ENCODE peak calls at places on chromosomes 2 and 18, in eight cellular contexts. T, Q, Y, L, D, W, S and H are unnamed samples.

GRCh38 chr2:120499784-120500495 is 154.0 kb downstream of the INHBB start:
- DNase-seq in T (no peak), Q (no peak), Y (no peak), L (no peak), D (no peak), W (no peak), S (no peak), H (no peak)

GRCh38 chr2:100470898-100471514 is 724 bp downstream of the NMS start:
- DNase-seq in T (peak), Q (no peak), Y (peak), L (no peak), D (no peak), W (peak), S (no peak), H (peak)

GRCh38 chr2:27973592-27973991 is 83.1 kb downstream of the BABAM2 start:
- DNase-seq in T (no peak), Q (no peak), Y (peak), L (no peak), D (no peak), W (no peak), S (no peak), H (no peak)

GRCh38 chr2:240597054-240597418 is 10.5 kb downstream of the CAPN10 start:
- DNase-seq in T (no peak), Q (no peak), Y (no peak), L (no peak), D (no peak), W (no peak), S (no peak), H (no peak)

GRCh38 chr2:169797601-169798000 is 1.1 kb upstream of the SSB start:
- DNase-seq in T (no peak), Q (no peak), Y (no peak), L (no peak), D (no peak), W (no peak), S (no peak), H (no peak)

GRCh38 chr2:111919794-111920608 is 21.6 kb downstream of the MERTK start:
- DNase-seq in T (peak), Q (no peak), Y (no peak), L (no peak), D (peak), W (no peak), S (peak), H (peak)

GRCh38 chr18:48949606-48950535 is 894 bp downstream of the SMAD7 start:
- DNase-seq in T (peak), Q (no peak), Y (peak), L (peak), D (peak), W (no peak), S (no peak), H (peak)

GRCh38 chr2:101948625-101949150 is 43.1 kb upstream of the IL1R2 start:
- DNase-seq in T (no peak), Q (no peak), Y (no peak), L (no peak), D (no peak), W (no peak), S (no peak), H (no peak)

GRCh38 chr2:176152350-176153181 is 1.2 kb downstream of the HOXD4 start:
- DNase-seq in T (no peak), Q (no peak), Y (no peak), L (no peak), D (no peak), W (no peak), S (no peak), H (no peak)

GRCh38 chr2:17719562-17720371 is 33.8 kb downstream of the SMC6 start:
- DNase-seq in T (no peak), Q (no peak), Y (peak), L (no peak), D (no peak), W (no peak), S (no peak), H (peak)

GRCh38 chr2:33242845-33243244 is 233.6 kb upstream of the RASGRP3 start:
- DNase-seq in T (no peak), Q (no peak), Y (peak), L (no peak), D (no peak), W (no peak), S (no peak), H (peak)

GRCh38 chr18:75811156-75811555 is 383.7 kb upstream of the SMIM21 start:
- DNase-seq in T (no peak), Q (no peak), Y (no peak), L (no peak), D (no peak), W (no peak), S (no peak), H (no peak)

GRCh38 chr18:24770625-24771024 is 310.2 kb downstream of the HRH4 start:
- DNase-seq in T (no peak), Q (no peak), Y (peak), L (no peak), D (no peak), W (no peak), S (no peak), H (no peak)

GRCh38 chr2:216693414-216694100 is 1.8 kb downstream of the IGFBP5 start:
- DNase-seq in T (no peak), Q (no peak), Y (no peak), L (no peak), D (no peak), W (no peak), S (no peak), H (peak)

GRCh38 chr2:226213717-226214116 is 585.9 kb downstream of the IRS1 start:
- DNase-seq in T (no peak), Q (no peak), Y (peak), L (no peak), D (no peak), W (no peak), S (no peak), H (peak)

GRCh38 chr18:40984856-40985255 is 970.2 kb upstream of the PIK3C3 start:
- DNase-seq in T (no peak), Q (no peak), Y (peak), L (no peak), D (no peak), W (no peak), S (no peak), H (peak)

GRCh38 chr2:120826260-120826648 is 90.6 kb downstream of the GLI2 start:
- DNase-seq in T (no peak), Q (no peak), Y (no peak), L (no peak), D (no peak), W (no peak), S (no peak), H (no peak)

GRCh38 chr2:225608136-225608535 is 208.6 kb downstream of the NYAP2 start:
- DNase-seq in T (no peak), Q (no peak), Y (no peak), L (no peak), D (no peak), W (no peak), S (no peak), H (no peak)

GRCh38 chr2:236525416-236525997 is 44.1 kb upstream of the ACKR3 start:
- DNase-seq in T (no peak), Q (no peak), Y (no peak), L (no peak), D (no peak), W (no peak), S (no peak), H (peak)

GRCh38 chr2:128416366-128416765 is 97.7 kb upstream of the HS6ST1 start:
- DNase-seq in T (peak), Q (no peak), Y (no peak), L (peak), D (peak), W (no peak), S (no peak), H (no peak)

GRCh38 chr2:88582030-88582429 is 45.2 kb downstream of the EIF2AK3 start:
- DNase-seq in T (no peak), Q (no peak), Y (peak), L (no peak), D (no peak), W (no peak), S (no peak), H (peak)

GRCh38 chr18:50806208-50806616 is 13.6 kb downstream of the MRO start:
- DNase-seq in T (no peak), Q (no peak), Y (no peak), L (no peak), D (no peak), W (no peak), S (no peak), H (no peak)

GRCh38 chr2:198456418-198456817 is 652.0 kb downstream of the PLCL1 start:
- DNase-seq in T (no peak), Q (no peak), Y (peak), L (no peak), D (no peak), W (no peak), S (no peak), H (no peak)

GRCh38 chr2:100413586-100413985 is 3.9 kb downstream of the CHST10 start:
- DNase-seq in T (no peak), Q (no peak), Y (no peak), L (no peak), D (no peak), W (no peak), S (no peak), H (no peak)

GRCh38 chr2:134934641-134935040 is 16.0 kb downstream of the CCNT2 start:
- DNase-seq in T (no peak), Q (no peak), Y (no peak), L (no peak), D (no peak), W (no peak), S (no peak), H (peak)

GRCh38 chr2:118814368-118814767 is 33.1 kb downstream of the EN1 start:
- DNase-seq in T (no peak), Q (no peak), Y (no peak), L (no peak), D (no peak), W (no peak), S (no peak), H (no peak)

GRCh38 chr2:182410120-182410519 is 16.7 kb downstream of the PDE1A start:
- DNase-seq in T (no peak), Q (no peak), Y (peak), L (no peak), D (no peak), W (no peak), S (no peak), H (no peak)

GRCh38 chr2:55019547-55020258 is 30.5 kb downstream of the RTN4 start:
- DNase-seq in T (no peak), Q (no peak), Y (no peak), L (no peak), D (no peak), W (no peak), S (no peak), H (peak)

GRCh38 chr2:207330912-207331311 is 165.2 kb upstream of the KLF7 start:
- DNase-seq in T (no peak), Q (no peak), Y (peak), L (no peak), D (peak), W (no peak), S (no peak), H (peak)

GRCh38 chr2:216134958-216135541 is 25.9 kb downstream of the XRCC5 start:
- DNase-seq in T (no peak), Q (no peak), Y (no peak), L (no peak), D (no peak), W (no peak), S (no peak), H (no peak)

GRCh38 chr2:44246436-44246835 is 28.8 kb upstream of the SLC3A1 start:
- DNase-seq in T (no peak), Q (no peak), Y (no peak), L (no peak), D (no peak), W (no peak), S (no peak), H (no peak)

GRCh38 chr2:220165401-220165800 is 538.0 kb downstream of the SLC4A3 start:
- DNase-seq in T (no peak), Q (no peak), Y (no peak), L (no peak), D (no peak), W (no peak), S (no peak), H (no peak)

GRCh38 chr2:150596071-150596470 is 108.6 kb upstream of the RND3 start:
- DNase-seq in T (no peak), Q (no peak), Y (peak), L (no peak), D (no peak), W (no peak), S (no peak), H (peak)

GRCh38 chr2:33272001-33272400 is 204.4 kb upstream of the RASGRP3 start:
- DNase-seq in T (no peak), Q (no peak), Y (peak), L (no peak), D (no peak), W (no peak), S (no peak), H (no peak)

GRCh38 chr2:175282300-175282699 is 100.8 kb upstream of the ATP5MC3 start:
- DNase-seq in T (no peak), Q (no peak), Y (peak), L (peak), D (no peak), W (no peak), S (no peak), H (peak)

GRCh38 chr2:196166876-196167275 is 4.5 kb downstream of the STK17B start:
- DNase-seq in T (no peak), Q (no peak), Y (peak), L (no peak), D (no peak), W (no peak), S (no peak), H (peak)

GRCh38 chr2:238270606-238271005 is 17.8 kb downstream of the PER2 start:
- DNase-seq in T (no peak), Q (no peak), Y (no peak), L (no peak), D (no peak), W (no peak), S (no peak), H (no peak)

GRCh38 chr2:125679903-125680302 is 976.1 kb upstream of the GYPC start:
- DNase-seq in T (no peak), Q (no peak), Y (no peak), L (no peak), D (no peak), W (no peak), S (no peak), H (no peak)

GRCh38 chr2:134280726-134281125 is 26.9 kb downstream of the MGAT5 start:
- DNase-seq in T (no peak), Q (no peak), Y (no peak), L (no peak), D (no peak), W (no peak), S (no peak), H (no peak)

GRCh38 chr2:202267495-202267894 is 1.9 kb downstream of the NOP58 start:
- DNase-seq in T (no peak), Q (no peak), Y (no peak), L (no peak), D (no peak), W (no peak), S (no peak), H (no peak)